ENCODE peak calls at places on chromosomes 13 and 19, in five cellular contexts. Q is activated CD4-positive, CD25-positive, alpha-beta regulatory T cell treated with anti-CD3 and anti-CD28 coated beads, Interleukin-2, amount 50 U/mL, for 16 hours; Y is fibroblast of pulmonary artery; J is choroid plexus epithelial cell; M is GM13977. D is an unnamed sample.

GRCh38 chr19:49601482-49602038 is 10.6 kb downstream of the PRR12 start:
- DNase-seq in Q (no peak), Y (no peak), J (no peak), M (no peak), D (no peak)

GRCh38 chr19:43798546-43799409 is 3.5 kb downstream of the LYPD5 start:
- DNase-seq in Q (no peak), Y (no peak), J (no peak), M (no peak), D (no peak)

GRCh38 chr19:56133858-56134654 is 7.0 kb upstream of the ZNF444 start:
- DNase-seq in Q (no peak), Y (no peak), J (no peak), M (peak), D (no peak)

GRCh38 chr13:44302948-44303575 is 70.6 kb upstream of the SERP2 start:
- DNase-seq in Q (no peak), Y (peak), J (no peak), M (no peak), D (no peak)

GRCh38 chr19:15213715-15214381 is 13.1 kb upstream of the NOTCH3 start:
- DNase-seq in Q (no peak), Y (peak), J (peak), M (no peak), D (no peak)

GRCh38 chr19:1251233-1251502 is 2.8 kb downstream of the MIDN start:
- DNase-seq in Q (no peak), Y (peak), J (peak), M (no peak), D (no peak)

GRCh38 chr13:40779796-40780285 is 8.9 kb upstream of the MRPS31 start:
- DNase-seq in Q (no peak), Y (no peak), J (no peak), M (no peak), D (no peak)

GRCh38 chr19:10219678-10220077 is 11.5 kb downstream of the S1PR2 start:
- DNase-seq in Q (no peak), Y (peak), J (peak), M (peak), D (no peak)

GRCh38 chr19:31541396-31541795 is 192.2 kb upstream of the TSHZ3 start:
- DNase-seq in Q (no peak), Y (no peak), J (no peak), M (no peak), D (no peak)

GRCh38 chr19:41050426-41050825 is 37.8 kb upstream of the CYP2A13 start:
- DNase-seq in Q (no peak), Y (no peak), J (no peak), M (no peak), D (no peak)

GRCh38 chr13:79937311-79938243 is 403.3 kb downstream of the SPRY2 start:
- DNase-seq in Q (no peak), Y (no peak), J (no peak), M (no peak), D (no peak)

GRCh38 chr19:28294395-28294794 is 918.6 kb downstream of the UQCRFS1 start:
- DNase-seq in Q (no peak), Y (peak), J (peak), M (no peak), D (no peak)

GRCh38 chr13:72983085-72983768 is 75.6 kb upstream of the KLF5 start:
- DNase-seq in Q (no peak), Y (peak), J (peak), M (no peak), D (no peak)

GRCh38 chr13:46593403-46593802 is 40.4 kb downstream of the LRCH1 start:
- DNase-seq in Q (peak), Y (no peak), J (no peak), M (no peak), D (no peak)

GRCh38 chr13:49646688-49647087 is 18.4 kb downstream of the ARL11 start:
- DNase-seq in Q (no peak), Y (no peak), J (no peak), M (no peak), D (no peak)

GRCh38 chr19:19232231-19232630 is 20.5 kb downstream of the NCAN start:
- DNase-seq in Q (no peak), Y (no peak), J (no peak), M (no peak), D (peak)

GRCh38 chr19:11152318-11153062 is 3.1 kb downstream of the SPC24 start:
- DNase-seq in Q (no peak), Y (peak), J (peak), M (no peak), D (no peak)

GRCh38 chr19:54168174-54168917 is 4.6 kb downstream of the TMC4 start:
- DNase-seq in Q (peak), Y (peak), J (peak), M (peak), D (peak)

GRCh38 chr19:22545751-22546150 is 88.4 kb upstream of the ZNF492 start:
- DNase-seq in Q (no peak), Y (peak), J (peak), M (peak), D (peak)

GRCh38 chr19:47107953-47108746 is 5.4 kb downstream of the ZC3H4 start:
- DNase-seq in Q (no peak), Y (no peak), J (peak), M (no peak), D (no peak)

GRCh38 chr13:62747629-62748028 is 1332.0 kb upstream of the PCDH20 start:
- DNase-seq in Q (no peak), Y (no peak), J (peak), M (no peak), D (no peak)

GRCh38 chr13:102983496-102983895 is 82.7 kb downstream of the SLC10A2 start:
- DNase-seq in Q (no peak), Y (no peak), J (peak), M (no peak), D (no peak)

GRCh38 chr19:5539431-5539833 is 28.3 kb downstream of the TINCR start:
- DNase-seq in Q (no peak), Y (no peak), J (no peak), M (no peak), D (peak)

GRCh38 chr19:34985249-34986022 is 14.7 kb upstream of the GRAMD1A start:
- DNase-seq in Q (no peak), Y (peak), J (peak), M (no peak), D (no peak)